ENCODE peak calls at places on chromosomes 6 and 20, in nine cellular contexts. One of them, this sample, is unnamed.
A peak's percentile ranks its signal among the peaks of the same experiment; 100 is the strongest.

GRCh38 chr20:51752343-51752951 is 15.7 kb downstream of the ATP9A start:
- DNase-seq in IMR-90: peak; percentile 93
- DNase-seq in dorsolateral prefrontal cortex: no peak
- DNase-seq in adrenal gland: peak; percentile 13
- DNase-seq in Peyer's patch: no peak
- DNase-seq in hepatocyte: peak; percentile 29
- DNase-seq in foreskin fibroblast: peak; percentile 86
- DNase-seq in MM.1S: no peak
- DNase-seq in body of pancreas: no peak
- DNase-seq in this sample: peak; percentile 93

GRCh38 chr6:104591573-104592334 is 268.0 kb downstream of the HACE1 start:
- DNase-seq in IMR-90: no peak
- DNase-seq in dorsolateral prefrontal cortex: no peak
- DNase-seq in adrenal gland: no peak
- DNase-seq in Peyer's patch: no peak
- DNase-seq in hepatocyte: no peak
- DNase-seq in foreskin fibroblast: no peak
- DNase-seq in MM.1S: no peak
- DNase-seq in body of pancreas: no peak
- DNase-seq in this sample: no peak

GRCh38 chr20:45745015-45745414 is 22.9 kb downstream of the SPINT4 start:
- DNase-seq in IMR-90: no peak
- DNase-seq in dorsolateral prefrontal cortex: no peak
- DNase-seq in adrenal gland: no peak
- DNase-seq in Peyer's patch: no peak
- DNase-seq in hepatocyte: no peak
- DNase-seq in foreskin fibroblast: no peak
- DNase-seq in MM.1S: no peak
- DNase-seq in body of pancreas: no peak
- DNase-seq in this sample: no peak

GRCh38 chr6:25041676-25042598 is 106.2 kb upstream of the RIPOR2 start:
- DNase-seq in IMR-90: no peak
- DNase-seq in dorsolateral prefrontal cortex: no peak
- DNase-seq in adrenal gland: no peak
- DNase-seq in Peyer's patch: no peak
- DNase-seq in hepatocyte: no peak
- DNase-seq in foreskin fibroblast: no peak
- DNase-seq in MM.1S: no peak
- DNase-seq in body of pancreas: no peak
- DNase-seq in this sample: no peak

GRCh38 chr20:11544029-11544678 is 373.5 kb upstream of the BTBD3 start:
- DNase-seq in IMR-90: peak; percentile 75
- DNase-seq in dorsolateral prefrontal cortex: no peak
- DNase-seq in adrenal gland: peak; percentile 29
- DNase-seq in Peyer's patch: no peak
- DNase-seq in hepatocyte: peak; percentile 69
- DNase-seq in foreskin fibroblast: peak; percentile 79
- DNase-seq in MM.1S: peak; percentile 86
- DNase-seq in body of pancreas: peak; percentile 42
- DNase-seq in this sample: peak; percentile 86

GRCh38 chr20:64099880-64100565 is 7.3 kb downstream of the NPBWR2 start:
- DNase-seq in IMR-90: no peak
- DNase-seq in dorsolateral prefrontal cortex: no peak
- DNase-seq in adrenal gland: no peak
- DNase-seq in Peyer's patch: no peak
- DNase-seq in hepatocyte: no peak
- DNase-seq in foreskin fibroblast: no peak
- DNase-seq in MM.1S: peak; percentile 25
- DNase-seq in body of pancreas: no peak
- DNase-seq in this sample: no peak

GRCh38 chr6:123118811-123119210 is 122.8 kb downstream of the CLVS2 start:
- DNase-seq in IMR-90: no peak
- DNase-seq in dorsolateral prefrontal cortex: no peak
- DNase-seq in adrenal gland: no peak
- DNase-seq in Peyer's patch: no peak
- DNase-seq in hepatocyte: peak; percentile 23
- DNase-seq in foreskin fibroblast: no peak
- DNase-seq in MM.1S: no peak
- DNase-seq in body of pancreas: no peak
- DNase-seq in this sample: no peak

GRCh38 chr6:24495516-24495847 is 713 bp downstream of the ALDH5A1 start:
- DNase-seq in IMR-90: peak; percentile 14
- DNase-seq in dorsolateral prefrontal cortex: peak; percentile 50
- DNase-seq in adrenal gland: peak; percentile 48
- DNase-seq in Peyer's patch: peak; percentile 61
- DNase-seq in hepatocyte: peak; percentile 55
- DNase-seq in foreskin fibroblast: peak; percentile 12
- DNase-seq in MM.1S: peak; percentile 78
- DNase-seq in body of pancreas: peak; percentile 65
- DNase-seq in this sample: peak; percentile 2

GRCh38 chr6:13194852-13195251 is 133.5 kb downstream of the TBC1D7 start:
- DNase-seq in IMR-90: peak; percentile 65
- DNase-seq in dorsolateral prefrontal cortex: no peak
- DNase-seq in adrenal gland: peak; percentile 60
- DNase-seq in Peyer's patch: no peak
- DNase-seq in hepatocyte: peak; percentile 71
- DNase-seq in foreskin fibroblast: peak; percentile 89
- DNase-seq in MM.1S: peak; percentile 89
- DNase-seq in body of pancreas: no peak
- DNase-seq in this sample: peak; percentile 71

GRCh38 chr6:47335456-47335855 is 25.8 kb upstream of the TNFRSF21 start:
- DNase-seq in IMR-90: no peak
- DNase-seq in dorsolateral prefrontal cortex: no peak
- DNase-seq in adrenal gland: peak; percentile 18
- DNase-seq in Peyer's patch: no peak
- DNase-seq in hepatocyte: no peak
- DNase-seq in foreskin fibroblast: no peak
- DNase-seq in MM.1S: peak; percentile 15
- DNase-seq in body of pancreas: no peak
- DNase-seq in this sample: no peak

GRCh38 chr6:156406688-156407087 is 370.5 kb upstream of the ARID1B start:
- DNase-seq in IMR-90: no peak
- DNase-seq in dorsolateral prefrontal cortex: no peak
- DNase-seq in adrenal gland: no peak
- DNase-seq in Peyer's patch: no peak
- DNase-seq in hepatocyte: no peak
- DNase-seq in foreskin fibroblast: no peak
- DNase-seq in MM.1S: no peak
- DNase-seq in body of pancreas: no peak
- DNase-seq in this sample: no peak

GRCh38 chr20:14407336-14407735 is 69.9 kb upstream of the FLRT3 start:
- DNase-seq in IMR-90: no peak
- DNase-seq in dorsolateral prefrontal cortex: no peak
- DNase-seq in adrenal gland: no peak
- DNase-seq in Peyer's patch: no peak
- DNase-seq in hepatocyte: no peak
- DNase-seq in foreskin fibroblast: no peak
- DNase-seq in MM.1S: no peak
- DNase-seq in body of pancreas: no peak
- DNase-seq in this sample: no peak

GRCh38 chr6:144468709-144469108 is 183.6 kb downstream of the UTRN start:
- DNase-seq in IMR-90: no peak
- DNase-seq in dorsolateral prefrontal cortex: no peak
- DNase-seq in adrenal gland: no peak
- DNase-seq in Peyer's patch: no peak
- DNase-seq in hepatocyte: no peak
- DNase-seq in foreskin fibroblast: no peak
- DNase-seq in MM.1S: no peak
- DNase-seq in body of pancreas: no peak
- DNase-seq in this sample: no peak

GRCh38 chr20:34023937-34024732 is 30.4 kb downstream of the RALY start:
- DNase-seq in IMR-90: no peak
- DNase-seq in dorsolateral prefrontal cortex: no peak
- DNase-seq in adrenal gland: no peak
- DNase-seq in Peyer's patch: no peak
- DNase-seq in hepatocyte: no peak
- DNase-seq in foreskin fibroblast: no peak
- DNase-seq in MM.1S: no peak
- DNase-seq in body of pancreas: no peak
- DNase-seq in this sample: no peak

GRCh38 chr20:34018166-34018565 is 24.5 kb downstream of the RALY start:
- DNase-seq in IMR-90: no peak
- DNase-seq in dorsolateral prefrontal cortex: no peak
- DNase-seq in adrenal gland: no peak
- DNase-seq in Peyer's patch: no peak
- DNase-seq in hepatocyte: no peak
- DNase-seq in foreskin fibroblast: no peak
- DNase-seq in MM.1S: no peak
- DNase-seq in body of pancreas: no peak
- DNase-seq in this sample: no peak

GRCh38 chr20:34024733-34025351 is 31.1 kb downstream of the RALY start:
- DNase-seq in IMR-90: no peak
- DNase-seq in dorsolateral prefrontal cortex: no peak
- DNase-seq in adrenal gland: peak; percentile 28
- DNase-seq in Peyer's patch: peak; percentile 49
- DNase-seq in hepatocyte: no peak
- DNase-seq in foreskin fibroblast: no peak
- DNase-seq in MM.1S: peak; percentile 41
- DNase-seq in body of pancreas: no peak
- DNase-seq in this sample: no peak

GRCh38 chr20:34022843-34023234 is 29.1 kb downstream of the RALY start:
- DNase-seq in IMR-90: no peak
- DNase-seq in dorsolateral prefrontal cortex: no peak
- DNase-seq in adrenal gland: no peak
- DNase-seq in Peyer's patch: no peak
- DNase-seq in hepatocyte: no peak
- DNase-seq in foreskin fibroblast: no peak
- DNase-seq in MM.1S: no peak
- DNase-seq in body of pancreas: no peak
- DNase-seq in this sample: no peak

DNA sequence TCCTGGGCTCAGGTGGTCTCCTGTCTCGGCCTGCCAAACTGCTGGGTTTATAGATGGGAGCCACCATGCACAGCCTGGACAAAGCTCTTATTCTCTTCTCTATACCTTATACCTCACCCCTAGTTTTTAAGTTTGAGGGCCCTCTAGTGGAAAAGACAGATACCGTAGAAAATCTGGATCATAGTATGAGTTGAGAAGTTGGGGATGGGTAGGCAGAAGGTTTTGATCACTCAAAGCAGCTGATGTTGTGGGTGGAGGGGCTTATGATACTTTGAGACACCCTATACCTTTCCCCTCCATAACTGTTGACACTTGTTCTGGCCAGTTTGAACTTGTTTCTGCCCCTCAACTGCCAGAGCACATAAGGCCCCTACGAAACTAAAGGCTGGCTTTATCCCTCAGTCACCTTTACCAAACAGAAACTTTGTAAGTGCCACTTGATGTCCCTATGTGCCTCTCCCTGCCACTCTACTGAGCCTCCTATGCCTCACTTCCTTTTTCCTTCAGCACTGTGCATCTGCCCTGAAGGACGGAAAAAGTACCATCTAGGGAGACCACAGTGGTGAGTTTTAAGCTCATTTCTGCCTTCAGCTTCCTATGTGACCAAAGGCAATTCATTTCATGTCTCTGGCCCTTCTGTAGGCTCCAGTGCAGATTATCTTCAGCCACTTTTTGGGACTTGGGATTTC is 28.6 kb downstream of the RALY start:
- DNase-seq in IMR-90: no peak
- DNase-seq in dorsolateral prefrontal cortex: no peak
- DNase-seq in adrenal gland: no peak
- DNase-seq in Peyer's patch: no peak
- DNase-seq in hepatocyte: peak; percentile 12
- DNase-seq in foreskin fibroblast: peak; percentile 27
- DNase-seq in MM.1S: peak; percentile 58
- DNase-seq in body of pancreas: no peak
- DNase-seq in this sample: no peak
- TF ChIP-seq CTCF in IMR-90: peak; percentile 34
- TF ChIP-seq CTCF in dorsolateral prefrontal cortex: peak; percentile 22
- TF ChIP-seq CTCF in adrenal gland: no peak
- TF ChIP-seq CTCF in Peyer's patch: no peak
- TF ChIP-seq CTCF in hepatocyte: peak; percentile 33
- TF ChIP-seq CTCF in foreskin fibroblast: peak; percentile 21
- TF ChIP-seq CTCF in MM.1S: peak; percentile 63
- TF ChIP-seq CTCF in body of pancreas: no peak
- TF ChIP-seq CTCF in this sample: peak; percentile 32

DNA sequence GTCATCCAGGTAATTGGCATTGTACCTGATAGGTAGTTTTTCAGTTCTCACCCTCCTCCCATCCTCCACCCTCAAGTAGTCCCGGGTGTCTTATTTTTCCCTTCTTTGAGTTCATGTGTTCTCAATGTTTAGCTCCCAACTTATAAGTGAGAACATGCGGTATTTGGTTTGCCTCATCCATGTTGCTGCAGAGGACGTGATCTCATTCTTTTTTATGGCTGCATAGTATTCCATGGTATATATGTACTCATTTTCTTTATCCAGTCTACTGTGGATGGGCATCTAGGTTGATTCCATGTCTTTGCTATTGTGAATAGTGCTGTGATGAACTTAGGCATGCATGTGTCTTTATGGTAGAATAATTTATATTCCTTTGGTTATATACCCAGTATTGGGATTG is 45.8 kb downstream of the RPRD1B start:
- DNase-seq in IMR-90: no peak
- DNase-seq in dorsolateral prefrontal cortex: no peak
- DNase-seq in adrenal gland: no peak
- DNase-seq in Peyer's patch: no peak
- DNase-seq in hepatocyte: no peak
- DNase-seq in foreskin fibroblast: no peak
- DNase-seq in MM.1S: no peak
- DNase-seq in body of pancreas: no peak
- DNase-seq in this sample: no peak
- H3K4me3 ChIP-seq in IMR-90: no peak overlapping the region
- H3K4me3 ChIP-seq in dorsolateral prefrontal cortex: no peak overlapping the region
- H3K4me3 ChIP-seq in adrenal gland: no peak overlapping the region
- H3K4me3 ChIP-seq in Peyer's patch: no peak overlapping the region
- H3K4me3 ChIP-seq in hepatocyte: no peak overlapping the region
- H3K4me3 ChIP-seq in foreskin fibroblast: no peak overlapping the region
- H3K4me3 ChIP-seq in MM.1S: no peak overlapping the region
- H3K4me3 ChIP-seq in body of pancreas: no peak overlapping the region
- H3K4me3 ChIP-seq in this sample: no peak overlapping the region

GRCh38 chr6:130313206-130313605 is 52.6 kb upstream of the TMEM200A start:
- DNase-seq in IMR-90: no peak
- DNase-seq in dorsolateral prefrontal cortex: no peak
- DNase-seq in adrenal gland: no peak
- DNase-seq in Peyer's patch: no peak
- DNase-seq in hepatocyte: no peak
- DNase-seq in foreskin fibroblast: no peak
- DNase-seq in MM.1S: no peak
- DNase-seq in body of pancreas: no peak
- DNase-seq in this sample: no peak
- TF ChIP-seq CTCF in IMR-90: no peak
- TF ChIP-seq CTCF in dorsolateral prefrontal cortex: no peak
- TF ChIP-seq CTCF in adrenal gland: no peak
- TF ChIP-seq CTCF in Peyer's patch: no peak
- TF ChIP-seq CTCF in hepatocyte: peak; percentile 10
- TF ChIP-seq CTCF in foreskin fibroblast: no peak
- TF ChIP-seq CTCF in MM.1S: no peak
- TF ChIP-seq CTCF in body of pancreas: no peak
- TF ChIP-seq CTCF in this sample: no peak

DNA sequence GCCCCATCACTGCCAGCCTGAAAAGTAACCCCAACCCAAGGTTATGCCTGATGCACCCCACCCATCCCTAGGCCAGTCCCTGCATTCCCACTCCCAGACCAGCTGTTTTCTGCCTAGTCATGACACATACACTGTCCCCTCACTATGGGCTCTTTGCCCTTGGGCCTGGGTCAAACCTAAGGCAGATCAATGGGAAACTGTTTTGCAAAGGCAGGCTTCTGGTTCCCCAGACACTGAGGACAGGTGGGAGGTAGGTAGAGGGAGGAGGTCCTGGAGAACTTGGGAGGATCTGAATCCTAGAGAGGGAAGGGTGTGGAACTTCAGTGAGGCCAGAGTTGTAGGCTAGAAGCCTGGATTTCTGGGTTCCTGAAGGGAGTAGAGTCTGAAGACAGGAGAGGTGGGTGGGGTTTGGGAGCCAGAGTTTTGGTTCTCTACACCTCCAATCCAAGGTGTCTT is 2.1 kb downstream of the CLIC1 start:
- DNase-seq in IMR-90: no peak
- DNase-seq in dorsolateral prefrontal cortex: no peak
- DNase-seq in adrenal gland: no peak
- DNase-seq in Peyer's patch: no peak
- DNase-seq in hepatocyte: no peak
- DNase-seq in foreskin fibroblast: no peak
- DNase-seq in MM.1S: no peak
- DNase-seq in body of pancreas: no peak
- DNase-seq in this sample: no peak
- H3K4me3 ChIP-seq in IMR-90: peak overlapping the region; percentile 81
- H3K4me3 ChIP-seq in dorsolateral prefrontal cortex: peak overlapping the region; percentile 40
- H3K4me3 ChIP-seq in adrenal gland: peak overlapping the region; percentile 38
- H3K4me3 ChIP-seq in Peyer's patch: peak overlapping the region; percentile 81
- H3K4me3 ChIP-seq in hepatocyte: peak overlapping the region; percentile 99
- H3K4me3 ChIP-seq in foreskin fibroblast: peak overlapping the region; percentile 87
- H3K4me3 ChIP-seq in MM.1S: peak overlapping the region; percentile 84
- H3K4me3 ChIP-seq in body of pancreas: no peak overlapping the region
- H3K4me3 ChIP-seq in this sample: peak overlapping the region; percentile 97

This sample was measured in fibroblast of the aortic adventitia.